ENCODE peak calls at places on chromosomes 12 and 14, in six cellular contexts. H, I, O, C, Z and P are unnamed samples.

GRCh38 chr12:122042910-122043309 is 21.2 kb downstream of the BCL7A start:
- DNase-seq in H (no peak), I (no peak), O (no peak), C (no peak), Z (no peak), P (no peak)

GRCh38 chr14:95620659-95621059 is 65.6 kb upstream of the TCL1B start:
- DNase-seq in H (no peak), I (no peak), O (peak; percentile 9), C (no peak), Z (no peak), P (no peak)

GRCh38 chr12:100020370-100020769 is 35.6 kb upstream of the ANKS1B start:
- DNase-seq in H (no peak), I (no peak), O (peak; percentile 28), C (no peak), Z (no peak), P (no peak)

GRCh38 chr12:64679487-64679983 is 69.2 kb downstream of the RASSF3 start:
- DNase-seq in H (no peak), I (peak; percentile 51), O (peak; percentile 90), C (peak; percentile 82), Z (peak; percentile 90), P (no peak)

GRCh38 chr14:64201931-64202330 is 92.2 kb downstream of the ESR2 start:
- DNase-seq in H (no peak), I (no peak), O (no peak), C (no peak), Z (no peak), P (no peak)

GRCh38 chr14:32779845-32780244 is 158.8 kb upstream of the NPAS3 start:
- DNase-seq in H (no peak), I (no peak), O (no peak), C (no peak), Z (no peak), P (no peak)

GRCh38 chr12:68154768-68155167 is 4.8 kb downstream of the IFNG start:
- DNase-seq in H (no peak), I (no peak), O (no peak), C (no peak), Z (no peak), P (no peak)

GRCh38 chr14:64659366-64659765 is 44.9 kb upstream of the PLEKHG3 start:
- DNase-seq in H (no peak), I (no peak), O (no peak), C (no peak), Z (no peak), P (no peak)

GRCh38 chr14:47826809-47827208 is 151.4 kb upstream of the MDGA2 start:
- DNase-seq in H (no peak), I (no peak), O (peak; percentile 43), C (no peak), Z (no peak), P (no peak)

GRCh38 chr12:68614105-68614679 is 3.5 kb downstream of the RAP1B start:
- DNase-seq in H (no peak), I (no peak), O (peak; percentile 16), C (no peak), Z (no peak), P (no peak)

GRCh38 chr14:32469388-32470160 is 140.5 kb downstream of the AKAP6 start:
- DNase-seq in H (peak; percentile 71), I (no peak), O (peak; percentile 67), C (no peak), Z (no peak), P (no peak)

GRCh38 chr12:99386907-99387306 is 260.6 kb upstream of the GARIN6 start:
- DNase-seq in H (peak; percentile 58), I (no peak), O (peak; percentile 76), C (no peak), Z (no peak), P (no peak)

GRCh38 chr12:29672580-29672979 is 111.2 kb downstream of the TMTC1 start:
- DNase-seq in H (no peak), I (no peak), O (no peak), C (no peak), Z (no peak), P (no peak)

GRCh38 chr12:95130096-95130495 is 56.7 kb upstream of the NR2C1 start:
- DNase-seq in H (peak; percentile 73), I (no peak), O (no peak), C (no peak), Z (no peak), P (no peak)

GRCh38 chr12:123897221-123897620 is 75.4 kb downstream of the CCDC92 start:
- DNase-seq in H (no peak), I (no peak), O (peak; percentile 67), C (no peak), Z (no peak), P (no peak)

GRCh38 chr12:123894823-123895338 is 77.8 kb downstream of the CCDC92 start:
- DNase-seq in H (no peak), I (no peak), O (no peak), C (no peak), Z (no peak), P (no peak)

GRCh38 chr12:123898673-123899072 is 74.0 kb downstream of the CCDC92 start:
- DNase-seq in H (no peak), I (no peak), O (no peak), C (no peak), Z (no peak), P (no peak)

GRCh38 chr12:123895477-123895876 is 77.2 kb downstream of the CCDC92 start:
- DNase-seq in H (no peak), I (no peak), O (no peak), C (no peak), Z (no peak), P (no peak)

GRCh38 chr12:123896786-123897185 is 75.8 kb downstream of the CCDC92 start:
- DNase-seq in H (no peak), I (no peak), O (no peak), C (no peak), Z (no peak), P (no peak)
- H3K4me3 ChIP-seq in H (no peak overlapping the region), I (no peak overlapping the region), O (no peak overlapping the region), C (no peak overlapping the region), Z (no peak overlapping the region), P (no peak overlapping the region)

GRCh38 chr14:70239802-70240201 is 51.1 kb upstream of the SLC8A3 start:
- DNase-seq in H (no peak), I (no peak), O (no peak), C (no peak), Z (no peak), P (no peak)

GRCh38 chr14:70234066-70234950 is 45.6 kb upstream of the SLC8A3 start:
- DNase-seq in H (no peak), I (no peak), O (no peak), C (no peak), Z (no peak), P (no peak)

DNA sequence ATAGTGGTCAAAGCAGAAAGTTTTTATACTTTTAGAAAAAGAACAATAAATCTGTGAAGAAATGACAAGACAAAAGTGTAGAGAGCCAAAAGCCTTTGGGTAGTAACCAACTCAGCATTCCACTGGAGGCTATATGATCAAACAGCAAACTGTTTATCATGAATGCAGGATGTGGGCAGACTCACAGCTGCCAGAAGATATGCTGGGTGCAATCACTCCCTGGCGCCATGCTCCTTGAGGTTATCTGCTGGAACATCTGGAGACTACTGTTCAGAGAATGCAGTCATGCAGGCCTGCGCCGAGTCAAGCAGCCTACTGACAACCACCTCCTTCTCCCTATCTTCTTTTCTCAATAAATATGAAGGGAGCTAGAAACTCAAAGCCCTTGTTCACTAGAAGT is 49.0 kb upstream of the SLC8A3 start:
- DNase-seq in H (no peak), I (no peak), O (no peak), C (no peak), Z (no peak), P (no peak)
- H3K4me1 ChIP-seq in H (no peaks in the 10 kb centered on the region), I (no peaks in the 10 kb centered on the region), O (no peaks in the 10 kb centered on the region), C (no peaks in the 10 kb centered on the region), Z (no peaks in the 10 kb centered on the region), P (no peaks in the 10 kb centered on the region)

GRCh38 chr12:54502485-54502884 is 4.9 kb downstream of the NCKAP1L start:
- DNase-seq in H (no peak), I (no peak), O (no peak), C (no peak), Z (no peak), P (no peak)
- H3K4me3 ChIP-seq in H (no peak overlapping the region), I (no peak overlapping the region), O (no peak overlapping the region), C (no peak overlapping the region), Z (no peak overlapping the region), P (no peak overlapping the region)

GRCh38 chr12:105220929-105221290 is 15.1 kb downstream of the APPL2 start:
- DNase-seq in H (no peak), I (no peak), O (peak; percentile 68), C (no peak), Z (no peak), P (no peak)
- H3K4me1 ChIP-seq in H (no peaks in the 10 kb centered on the region), I (no peaks in the 10 kb centered on the region), O (peaks cover 40% of the 10 kb centered on the region), C (no peaks in the 10 kb centered on the region), Z (peaks cover 6% of the 10 kb centered on the region), P (no peaks in the 10 kb centered on the region)

DNA sequence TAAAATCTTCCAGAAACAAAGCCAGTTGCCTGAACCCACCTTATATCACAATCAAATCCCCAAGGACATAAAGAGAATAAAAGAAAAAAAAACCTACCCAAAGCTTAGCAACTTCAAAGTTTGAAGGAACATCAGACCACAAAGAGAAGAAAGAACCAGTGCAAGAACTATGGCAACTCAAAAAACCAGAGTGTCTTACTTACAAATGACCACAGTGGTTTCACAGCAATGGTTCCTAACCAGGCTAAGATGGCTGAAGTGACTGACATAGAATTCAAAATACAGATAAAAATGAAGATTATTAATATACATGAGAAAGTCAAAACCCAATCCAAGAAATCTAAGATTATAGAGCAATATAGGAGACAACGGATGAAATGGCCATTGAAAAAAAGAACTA is 56.7 kb downstream of the APOBEC1 start:
- DNase-seq in H (no peak), I (no peak), O (no peak), C (no peak), Z (no peak), P (no peak)
- H3K4me3 ChIP-seq in H (no peak overlapping the region), I (no peak overlapping the region), O (no peak overlapping the region), C (no peak overlapping the region), Z (no peak overlapping the region), P (no peak overlapping the region)

DNA sequence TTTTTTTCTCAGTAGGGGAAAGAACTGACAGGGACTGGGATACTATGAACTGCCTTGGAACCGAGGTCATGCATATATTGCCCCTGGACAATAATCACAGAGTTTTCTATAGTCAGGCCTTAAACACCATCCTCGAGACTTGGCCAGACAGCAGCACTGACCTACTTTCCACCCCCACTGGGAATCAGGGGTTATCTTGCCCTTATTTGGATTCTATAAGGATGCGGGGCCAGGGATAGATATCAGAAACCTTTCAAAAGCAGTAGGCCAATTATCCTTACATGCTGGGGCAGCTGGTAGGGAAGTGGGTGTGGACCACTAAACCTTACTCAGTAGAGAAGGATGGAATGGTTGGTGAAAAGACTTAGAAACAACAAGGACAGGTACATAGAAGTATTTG is 2.0 kb downstream of the ZNF219 start:
- DNase-seq in H (no peak), I (no peak), O (no peak), C (no peak), Z (peak; percentile 41), P (no peak)
- H3K4me1 ChIP-seq in H (peaks cover 33% of the 10 kb centered on the region), I (peaks cover 15% of the 10 kb centered on the region), O (peaks cover 11% of the 10 kb centered on the region), C (peaks cover 7% of the 10 kb centered on the region), Z (peaks cover 25% of the 10 kb centered on the region), P (peaks cover 37% of the 10 kb centered on the region)

DNA sequence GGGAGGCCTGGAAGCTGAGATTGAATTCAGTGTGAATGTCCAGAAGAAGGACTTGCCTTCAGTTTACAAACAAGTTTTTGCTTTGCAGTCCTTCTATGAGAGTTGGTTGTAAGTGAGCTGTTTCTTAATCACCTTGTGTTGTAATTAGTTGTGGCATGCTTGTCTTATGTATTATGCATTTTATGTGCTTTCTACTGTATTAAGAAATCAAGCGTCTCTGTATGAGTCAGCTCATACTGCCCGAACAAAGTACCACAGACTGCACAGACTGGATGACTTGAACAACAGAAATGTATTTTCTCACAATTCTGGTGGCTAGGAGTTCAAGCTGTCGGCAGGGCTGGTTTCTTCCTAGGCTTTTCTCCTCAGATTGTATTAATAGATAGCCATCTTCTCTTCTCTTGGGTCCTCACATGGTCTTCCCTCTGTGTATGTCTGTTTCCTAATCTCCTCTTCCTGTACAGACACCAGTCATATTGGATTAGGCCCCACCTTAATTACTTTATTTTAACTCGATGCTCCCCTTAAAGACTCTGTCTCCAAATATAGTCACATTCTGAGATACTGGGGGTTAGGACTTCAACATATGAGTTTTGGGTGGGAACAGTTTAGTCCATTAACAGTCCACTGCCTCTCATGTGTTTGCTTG is 77.8 kb downstream of the FLRT2 start:
- DNase-seq in H (no peak), I (no peak), O (peak; percentile 69), C (no peak), Z (no peak), P (no peak)
- H3K4me3 ChIP-seq in H (no peak overlapping the region), I (no peak overlapping the region), O (no peak overlapping the region), C (no peak overlapping the region), Z (no peak overlapping the region), P (no peak overlapping the region)